ENCODE peak calls at places on chromosome 7, in six cellular contexts. One of them, this sample, is unnamed.

GRCh38 chr7:103577059-103577458 is 131.1 kb upstream of the SLC26A5 start:
- DNase-seq in left lobe of liver: no peak
- DNase-seq in T-helper 2 cell: no peak
- DNase-seq in GM18507: no peak
- DNase-seq in cardiac septum: no peak
- DNase-seq in testis: no peak
- DNase-seq in this sample: no peak

GRCh38 chr7:146961617-146962016 is 845.0 kb downstream of the CNTNAP2 start:
- DNase-seq in left lobe of liver: no peak
- DNase-seq in T-helper 2 cell: no peak
- DNase-seq in GM18507: no peak
- DNase-seq in cardiac septum: no peak
- DNase-seq in testis: no peak
- DNase-seq in this sample: no peak

GRCh38 chr7:127632276-127632910 is 14.5 kb upstream of the PAX4 start:
- DNase-seq in left lobe of liver: no peak
- DNase-seq in T-helper 2 cell: no peak
- DNase-seq in GM18507: no peak
- DNase-seq in cardiac septum: no peak
- DNase-seq in testis: no peak
- DNase-seq in this sample: no peak

GRCh38 chr7:130364446-130364845 is 15.8 kb upstream of the CPA1 start:
- DNase-seq in left lobe of liver: no peak
- DNase-seq in T-helper 2 cell: no peak
- DNase-seq in GM18507: no peak
- DNase-seq in cardiac septum: peak; percentile 35
- DNase-seq in testis: no peak
- DNase-seq in this sample: no peak

GRCh38 chr7:148962823-148963582 is 65.3 kb downstream of the PDIA4 start:
- DNase-seq in left lobe of liver: peak; percentile 62
- DNase-seq in T-helper 2 cell: peak; percentile 41
- DNase-seq in GM18507: no peak
- DNase-seq in cardiac septum: no peak
- DNase-seq in testis: peak; percentile 86
- DNase-seq in this sample: no peak

GRCh38 chr7:124662937-124663336 is 102.7 kb downstream of the GPR37 start:
- DNase-seq in left lobe of liver: no peak
- DNase-seq in T-helper 2 cell: no peak
- DNase-seq in GM18507: no peak
- DNase-seq in cardiac septum: no peak
- DNase-seq in testis: no peak
- DNase-seq in this sample: no peak

GRCh38 chr7:64883113-64883905 is 19.8 kb upstream of the ZNF273 start:
- DNase-seq in left lobe of liver: peak; percentile 38
- DNase-seq in T-helper 2 cell: no peak
- DNase-seq in GM18507: no peak
- DNase-seq in cardiac septum: peak; percentile 63
- DNase-seq in testis: no peak
- DNase-seq in this sample: peak; percentile 61

GRCh38 chr7:4766666-4767530 is 8.5 kb upstream of the AP5Z1 start:
- DNase-seq in left lobe of liver: no peak
- DNase-seq in T-helper 2 cell: no peak
- DNase-seq in GM18507: no peak
- DNase-seq in cardiac septum: no peak
- DNase-seq in testis: no peak
- DNase-seq in this sample: no peak

GRCh38 chr7:138125119-138125518 is 48.9 kb downstream of the AKR1D1 start:
- DNase-seq in left lobe of liver: no peak
- DNase-seq in T-helper 2 cell: no peak
- DNase-seq in GM18507: no peak
- DNase-seq in cardiac septum: no peak
- DNase-seq in testis: no peak
- DNase-seq in this sample: no peak

GRCh38 chr7:27196287-27196739 is 3.6 kb downstream of the HOXA13 start:
- DNase-seq in left lobe of liver: peak; percentile 78
- DNase-seq in T-helper 2 cell: peak; percentile 75
- DNase-seq in GM18507: no peak
- DNase-seq in cardiac septum: peak; percentile 86
- DNase-seq in testis: peak; percentile 92
- DNase-seq in this sample: peak; percentile 77

GRCh38 chr7:96311967-96312366 is 9.9 kb downstream of the SLC25A13 start:
- DNase-seq in left lobe of liver: peak; percentile 63
- DNase-seq in T-helper 2 cell: no peak
- DNase-seq in GM18507: no peak
- DNase-seq in cardiac septum: no peak
- DNase-seq in testis: no peak
- DNase-seq in this sample: no peak

GRCh38 chr7:142771353-142771723 is 568 bp downstream of the PRSS2 start:
- DNase-seq in left lobe of liver: no peak
- DNase-seq in T-helper 2 cell: no peak
- DNase-seq in GM18507: no peak
- DNase-seq in cardiac septum: no peak
- DNase-seq in testis: no peak
- DNase-seq in this sample: no peak

GRCh38 chr7:69457912-69458491 is 140.3 kb upstream of the AUTS2 start:
- DNase-seq in left lobe of liver: peak; percentile 64
- DNase-seq in T-helper 2 cell: no peak
- DNase-seq in GM18507: no peak
- DNase-seq in cardiac septum: peak; percentile 87
- DNase-seq in testis: peak; percentile 30
- DNase-seq in this sample: no peak

GRCh38 chr7:94417921-94418320 is 23.2 kb downstream of the COL1A2 start:
- DNase-seq in left lobe of liver: no peak
- DNase-seq in T-helper 2 cell: no peak
- DNase-seq in GM18507: no peak
- DNase-seq in cardiac septum: no peak
- DNase-seq in testis: no peak
- DNase-seq in this sample: no peak

GRCh38 chr7:102992820-102993531 is 80.2 kb downstream of the LRRC17 start:
- DNase-seq in left lobe of liver: no peak
- DNase-seq in T-helper 2 cell: no peak
- DNase-seq in GM18507: no peak
- DNase-seq in cardiac septum: no peak
- DNase-seq in testis: no peak
- DNase-seq in this sample: no peak

GRCh38 chr7:7732566-7733290 is 14.3 kb upstream of the RPA3 start:
- DNase-seq in left lobe of liver: no peak
- DNase-seq in T-helper 2 cell: no peak
- DNase-seq in GM18507: no peak
- DNase-seq in cardiac septum: no peak
- DNase-seq in testis: no peak
- DNase-seq in this sample: no peak

GRCh38 chr7:101936612-101937231 is 119.3 kb downstream of the CUX1 start:
- DNase-seq in left lobe of liver: peak; percentile 64
- DNase-seq in T-helper 2 cell: no peak
- DNase-seq in GM18507: no peak
- DNase-seq in cardiac septum: no peak
- DNase-seq in testis: peak; percentile 28
- DNase-seq in this sample: no peak

GRCh38 chr7:41640487-41640886 is 62.4 kb downstream of the INHBA start:
- DNase-seq in left lobe of liver: no peak
- DNase-seq in T-helper 2 cell: no peak
- DNase-seq in GM18507: no peak
- DNase-seq in cardiac septum: no peak
- DNase-seq in testis: no peak
- DNase-seq in this sample: no peak

GRCh38 chr7:135205850-135206249 is 5.5 kb downstream of the WDR91 start:
- DNase-seq in left lobe of liver: no peak
- DNase-seq in T-helper 2 cell: no peak
- DNase-seq in GM18507: no peak
- DNase-seq in cardiac septum: peak; percentile 70
- DNase-seq in testis: no peak
- DNase-seq in this sample: no peak

GRCh38 chr7:139946539-139946938 is 116.2 kb downstream of the PARP12 start:
- DNase-seq in left lobe of liver: no peak
- DNase-seq in T-helper 2 cell: no peak
- DNase-seq in GM18507: no peak
- DNase-seq in cardiac septum: no peak
- DNase-seq in testis: no peak
- DNase-seq in this sample: no peak